ENCODE peak calls at places on chromosomes 4 and X, in seven cellular contexts. X is colonic mucosa, L is AG09309, N is fibroblast of mammary gland, H is foreskin fibroblast, I is tibial artery, F is epithelial cell of esophagus. B is an unnamed sample.

GRCh38 chr4:117331817-117332216 is 246.4 kb upstream of the TRAM1L1 start:
- DNase-seq in X (no peak), L (no peak), N (no peak), H (no peak), I (no peak), F (peak; percentile 7), B (no peak)

GRCh38 chr4:64781737-64782326 is 372.6 kb upstream of the TECRL start:
- DNase-seq in X (no peak), L (no peak), N (peak; percentile 38), H (no peak), I (no peak), F (peak; percentile 50), B (no peak)

GRCh38 chr4:106160560-106160959 is 155.4 kb downstream of the TBCK start:
- DNase-seq in X (no peak), L (no peak), N (no peak), H (no peak), I (no peak), F (no peak), B (no peak)

GRCh38 chr4:124111922-124112321 is 600.6 kb downstream of the ANKRD50 start:
- DNase-seq in X (no peak), L (peak; percentile 64), N (peak; percentile 92), H (peak; percentile 73), I (no peak), F (peak; percentile 76), B (peak; percentile 57)

GRCh38 chrX:123961268-123962005 is at the start of gene STAG2:
- DNase-seq in X (peak; percentile 78), L (no peak), N (peak; percentile 88), H (peak; percentile 80), I (peak; percentile 88), F (peak; percentile 79), B (no peak)

GRCh38 chrX:118226060-118226428 is 109.4 kb upstream of the KLHL13 start:
- DNase-seq in X (no peak), L (no peak), N (peak; percentile 29), H (no peak), I (no peak), F (peak; percentile 46), B (no peak)

GRCh38 chrX:28586291-28586690 is 955 bp upstream of the IL1RAPL1 start:
- DNase-seq in X (peak; percentile 24), L (no peak), N (no peak), H (no peak), I (no peak), F (peak; percentile 1), B (no peak)

GRCh38 chr4:80268081-80268823 is 1.8 kb downstream of the FGF5 start:
- DNase-seq in X (no peak), L (no peak), N (peak; percentile 42), H (peak; percentile 37), I (no peak), F (peak; percentile 49), B (no peak)

GRCh38 chr4:142278171-142278570 is 567.9 kb downstream of the INPP4B start:
- DNase-seq in X (no peak), L (no peak), N (no peak), H (no peak), I (no peak), F (no peak), B (no peak)

GRCh38 chr4:122346036-122346435 is 32.8 kb upstream of the ADAD1 start:
- DNase-seq in X (no peak), L (no peak), N (no peak), H (no peak), I (no peak), F (no peak), B (no peak)

GRCh38 chr4:3346146-3346545 is 53.3 kb downstream of the RGS12 start:
- DNase-seq in X (peak; percentile 66), L (peak; percentile 50), N (peak; percentile 85), H (peak; percentile 77), I (no peak), F (peak; percentile 86), B (peak; percentile 43)

GRCh38 chr4:1246901-1247810 is 1.8 kb downstream of the CTBP1 start:
- DNase-seq in X (no peak), L (no peak), N (no peak), H (no peak), I (peak; percentile 62), F (peak; percentile 21), B (no peak)

GRCh38 chrX:116204947-116205346 is 34.4 kb downstream of the AGTR2 start:
- DNase-seq in X (no peak), L (no peak), N (peak; percentile 26), H (no peak), I (no peak), F (peak; percentile 15), B (no peak)

GRCh38 chrX:150623583-150623982 is 55.2 kb downstream of the MTM1 start:
- DNase-seq in X (no peak), L (no peak), N (no peak), H (no peak), I (no peak), F (no peak), B (no peak)

GRCh38 chr4:154691229-154691628 is 52.6 kb upstream of the LRAT start:
- DNase-seq in X (no peak), L (no peak), N (no peak), H (no peak), I (no peak), F (no peak), B (no peak)

GRCh38 chrX:153446950-153447580 is 1.2 kb upstream of the TREX2 start:
- DNase-seq in X (no peak), L (no peak), N (no peak), H (no peak), I (no peak), F (peak; percentile 8), B (no peak)

GRCh38 chr4:4969298-4969697 is 50.0 kb downstream of the CYTL1 start:
- DNase-seq in X (peak; percentile 40), L (no peak), N (peak; percentile 92), H (no peak), I (peak; percentile 89), F (peak; percentile 3), B (no peak)

GRCh38 chrX:3550160-3550765 is 163.2 kb downstream of the PRKX start:
- DNase-seq in X (peak; percentile 23), L (no peak), N (peak; percentile 45), H (no peak), I (no peak), F (no peak), B (no peak)

GRCh38 chr4:79288185-79288584 is 37.7 kb downstream of the NAA11 start:
- DNase-seq in X (no peak), L (no peak), N (no peak), H (no peak), I (no peak), F (no peak), B (no peak)

GRCh38 chr4:134533068-134533467 is 331.5 kb upstream of the PABPC4L start:
- DNase-seq in X (no peak), L (no peak), N (no peak), H (no peak), I (no peak), F (no peak), B (no peak)

GRCh38 chr4:40241936-40242590 is 45.2 kb downstream of the RHOH start:
- DNase-seq in X (no peak), L (no peak), N (no peak), H (no peak), I (no peak), F (no peak), B (no peak)

GRCh38 chr4:1720163-1720983 is 750 bp downstream of the TMEM129 start:
- DNase-seq in X (peak; percentile 61), L (no peak), N (peak; percentile 29), H (peak; percentile 30), I (no peak), F (peak; percentile 30), B (no peak)

GRCh38 chr4:110631582-110632505 is 9.0 kb upstream of the PITX2 start:
- DNase-seq in X (peak; percentile 78), L (peak; percentile 74), N (peak; percentile 90), H (peak; percentile 86), I (no peak), F (peak; percentile 85), B (no peak)
- TF ChIP-seq CTCF in X (peak; percentile 58), L (peak; percentile 90), N (peak; percentile 82), H (peak; percentile 82), I (peak; percentile 72), F (peak; percentile 77), B (peak; percentile 91)

DNA sequence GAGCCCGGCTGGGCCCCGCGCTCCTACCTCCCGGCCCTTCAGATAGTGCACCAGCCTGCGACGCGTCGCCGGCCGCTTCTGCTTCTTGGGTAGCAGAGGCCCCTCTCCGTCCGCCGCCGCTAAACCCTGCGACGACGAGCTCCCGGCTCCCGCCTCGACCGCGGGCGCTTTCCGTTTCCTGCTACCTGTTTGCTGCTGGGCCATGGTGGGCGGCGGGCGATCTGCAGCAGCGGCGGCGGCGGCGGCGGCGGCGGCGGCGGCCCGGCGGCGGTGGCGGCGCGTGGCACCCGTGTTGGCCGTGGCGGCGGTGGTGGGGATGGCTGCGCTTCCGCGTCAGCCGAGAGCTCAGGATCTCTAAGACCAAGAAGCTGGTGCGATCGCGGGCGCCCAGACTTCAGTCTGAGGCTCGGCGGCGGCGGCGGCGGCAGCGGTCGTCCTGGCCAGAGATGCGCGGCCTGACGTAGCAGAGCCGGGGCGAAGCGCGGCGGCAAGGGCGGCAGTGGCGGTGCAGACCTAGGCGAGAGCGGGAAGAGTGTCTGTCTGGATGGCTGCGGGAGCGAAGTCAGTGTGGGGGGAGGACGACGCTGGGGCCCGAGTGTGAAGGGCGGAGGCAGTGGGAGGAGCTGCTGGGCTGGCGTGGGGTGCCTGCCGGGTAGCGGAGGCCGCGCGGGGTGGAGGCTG is at the start of gene DCAF12L2:
- DNase-seq in X (no peak), L (no peak), N (no peak), H (no peak), I (no peak), F (peak; percentile 2), B (no peak)
- H3K4me3 ChIP-seq in X (no peak within 1 kb of the TSS), L (no peak within 1 kb of the TSS), N (no peak within 1 kb of the TSS), H (no peak within 1 kb of the TSS), I (peak within 1 kb of the TSS; percentile 55), F (no peak within 1 kb of the TSS), B (peak within 1 kb of the TSS; percentile 41)

DNA sequence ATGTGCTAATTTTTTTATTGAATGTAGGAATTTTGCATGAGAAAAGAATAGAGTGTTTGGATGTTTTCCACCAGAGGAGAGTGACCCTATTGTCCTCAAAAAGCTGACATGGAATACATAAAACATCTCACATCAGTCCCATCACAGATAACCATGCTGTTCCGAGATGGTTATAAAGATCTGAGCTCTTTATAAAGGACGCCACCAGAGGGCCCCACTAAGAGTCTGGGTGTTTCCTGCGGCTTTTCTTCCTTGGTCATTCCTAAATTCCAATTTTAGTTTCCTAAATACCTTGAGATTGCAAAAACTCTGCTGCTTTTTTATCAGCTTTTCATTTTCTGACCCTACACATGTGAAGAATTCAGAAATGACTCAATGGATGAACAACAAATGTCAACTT is 504.5 kb upstream of the FRG1 start:
- DNase-seq in X (no peak), L (no peak), N (no peak), H (no peak), I (no peak), F (peak; percentile 2), B (no peak)
- TF ChIP-seq CTCF in X (no peak), L (no peak), N (no peak), H (no peak), I (no peak), F (no peak), B (peak; percentile 35)

DNA sequence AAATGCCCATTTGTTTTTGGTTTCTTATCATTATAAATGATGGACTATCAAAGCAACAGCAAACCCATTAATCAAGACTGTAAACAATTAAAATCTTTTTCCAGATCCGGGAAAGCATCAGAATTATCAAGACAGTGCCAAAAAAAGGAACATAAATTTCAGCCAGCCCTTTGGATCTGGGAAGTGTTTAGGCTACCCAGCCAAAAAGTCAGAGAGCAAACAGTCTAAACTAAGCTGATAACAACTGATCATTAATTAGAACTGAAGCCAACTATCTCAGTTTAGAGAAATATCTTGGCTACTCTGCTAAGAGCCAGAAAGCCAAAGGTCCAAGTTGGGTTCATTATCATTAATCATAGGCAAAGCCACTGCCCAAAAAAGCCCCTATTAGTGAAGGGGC is 37.1 kb upstream of the SHISA3 start:
- DNase-seq in X (no peak), L (no peak), N (no peak), H (no peak), I (no peak), F (no peak), B (no peak)
- H3K4me3 ChIP-seq in X (no peak overlapping the region), L (no peak overlapping the region), N (no peak overlapping the region), H (no peak overlapping the region), I (peak overlapping the region; percentile 1), F (no peak overlapping the region), B (no peak overlapping the region)

GRCh38 chrX:83845397-83845796 is 15.5 kb upstream of the CYLC1 start:
- DNase-seq in X (no peak), L (no peak), N (peak; percentile 28), H (no peak), I (no peak), F (peak; percentile 40), B (no peak)
- TF ChIP-seq CTCF in X (peak; percentile 70), L (peak; percentile 77), N (peak; percentile 73), H (peak; percentile 64), I (no peak), F (peak; percentile 64), B (peak; percentile 71)

B was measured in epithelial cell of proximal tubule.